ENCODE peak calls at places on chromosomes 2 and 18, in six cellular contexts. M is cardiac muscle cell, H is IMR-90, S is BJ, Q is lower lobe of right lung, V is stomach. G is an unnamed sample.

GRCh38 chr2:8619071-8619470 is 62.8 kb upstream of the ID2 start:
- DNase-seq in M (no peak), H (no peak), S (no peak), Q (peak; percentile 16), V (no peak), G (no peak)

GRCh38 chr2:47189635-47190034 is 34.5 kb upstream of the STPG4 start:
- DNase-seq in M (peak; percentile 82), H (peak; percentile 93), S (peak; percentile 88), Q (no peak), V (no peak), G (no peak)

GRCh38 chr18:70289351-70290330 is 796 bp downstream of the SOCS6 start:
- DNase-seq in M (peak; percentile 42), H (peak; percentile 31), S (no peak), Q (peak; percentile 62), V (peak; percentile 42), G (peak; percentile 72)

GRCh38 chr2:67898605-67899004 is 164.2 kb downstream of the C1D start:
- DNase-seq in M (no peak), H (peak; percentile 10), S (no peak), Q (no peak), V (no peak), G (no peak)

GRCh38 chr2:241213567-241213966 is 25.1 kb downstream of the ANO7 start:
- DNase-seq in M (no peak), H (no peak), S (no peak), Q (no peak), V (no peak), G (no peak)

GRCh38 chr2:207473203-207473865 is 56.4 kb upstream of the CREB1 start:
- DNase-seq in M (peak; percentile 92), H (peak; percentile 88), S (peak; percentile 42), Q (no peak), V (peak; percentile 33), G (peak; percentile 30)

GRCh38 chr2:143482316-143482715 is 353.1 kb downstream of the ARHGAP15 start:
- DNase-seq in M (peak; percentile 25), H (peak; percentile 37), S (no peak), Q (no peak), V (no peak), G (no peak)

GRCh38 chr18:13570216-13570615 is 156.1 kb downstream of the FAM210A start:
- DNase-seq in M (no peak), H (no peak), S (no peak), Q (no peak), V (no peak), G (no peak)

GRCh38 chr2:16559263-16559662 is 106.4 kb downstream of the CYRIA start:
- DNase-seq in M (no peak), H (no peak), S (no peak), Q (no peak), V (no peak), G (no peak)

GRCh38 chr2:226307440-226308365 is 491.9 kb downstream of the IRS1 start:
- DNase-seq in M (no peak), H (no peak), S (no peak), Q (no peak), V (no peak), G (no peak)

GRCh38 chr2:155708052-155708451 is 624.5 kb downstream of the NR4A2 start:
- DNase-seq in M (no peak), H (no peak), S (no peak), Q (no peak), V (no peak), G (no peak)

GRCh38 chr2:72150157-72150960 is 2.7 kb upstream of the CYP26B1 start:
- DNase-seq in M (peak; percentile 83), H (peak; percentile 64), S (no peak), Q (peak; percentile 59), V (peak; percentile 80), G (peak; percentile 77)

GRCh38 chr2:72129676-72130340 is 17.9 kb downstream of the CYP26B1 start:
- DNase-seq in M (peak; percentile 70), H (no peak), S (no peak), Q (no peak), V (no peak), G (no peak)

GRCh38 chr2:170505631-170506270 is 209.4 kb upstream of the SP5 start:
- DNase-seq in M (peak; percentile 21), H (no peak), S (no peak), Q (peak; percentile 53), V (no peak), G (no peak)

GRCh38 chr18:31656754-31657153 is 27.6 kb downstream of the B4GALT6 start:
- DNase-seq in M (no peak), H (no peak), S (no peak), Q (no peak), V (no peak), G (no peak)

GRCh38 chr2:64232266-64232665 is 88.0 kb upstream of the PELI1 start:
- DNase-seq in M (no peak), H (no peak), S (no peak), Q (no peak), V (no peak), G (no peak)

GRCh38 chr2:234191819-234192407 is 141.4 kb downstream of the SPP2 start:
- DNase-seq in M (peak; percentile 55), H (peak; percentile 6), S (no peak), Q (no peak), V (no peak), G (no peak)

GRCh38 chr2:113324684-113325160 is 46.0 kb upstream of the PAX8 start:
- DNase-seq in M (peak; percentile 74), H (peak; percentile 48), S (no peak), Q (peak; percentile 47), V (peak; percentile 50), G (peak; percentile 68)
- TF ChIP-seq CTCF in M (no peak), H (no peak), S (no peak), Q (no peak), V (no peak), G (no peak)

DNA sequence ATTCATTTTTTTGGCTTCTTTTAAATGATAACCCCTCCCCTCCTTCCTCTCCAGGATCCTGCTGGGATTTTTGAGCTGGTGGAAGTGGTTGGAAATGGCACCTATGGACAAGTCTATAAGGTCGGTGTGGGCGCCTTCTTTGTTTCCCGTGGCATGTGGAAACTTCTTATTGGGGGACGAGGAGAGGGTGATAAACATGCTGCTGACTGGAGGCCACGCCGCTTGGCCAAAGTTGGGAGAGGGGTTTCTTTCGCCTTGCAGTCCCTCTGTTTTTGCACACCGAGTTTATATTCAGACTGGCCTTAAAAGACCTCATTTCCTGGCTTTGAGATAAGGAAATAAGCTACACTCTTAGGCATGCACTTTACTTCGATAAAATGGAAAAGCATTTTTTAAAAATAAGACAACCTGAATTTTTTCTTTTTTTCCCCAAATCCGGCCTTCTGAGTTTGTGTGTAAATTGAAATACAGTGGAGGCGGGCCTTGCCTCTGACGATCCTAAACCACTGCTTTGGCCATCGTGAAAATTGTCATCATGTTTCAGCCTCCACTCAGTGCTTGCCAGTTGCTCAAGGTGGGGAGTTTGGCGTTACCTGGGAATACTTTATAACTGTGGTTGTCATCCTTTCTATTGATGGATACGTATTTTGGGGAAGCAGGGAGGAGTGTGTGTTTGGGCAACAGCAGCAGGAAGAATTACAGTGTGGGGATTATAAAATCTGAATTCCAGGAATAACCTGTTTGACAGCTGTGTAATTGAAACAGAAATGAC is 1.1 kb downstream of the MAP4K4 start:
- DNase-seq in M (peak; percentile 42), H (no peak), S (no peak), Q (no peak), V (no peak), G (no peak)
- TF ChIP-seq CTCF in M (no peak), H (no peak), S (no peak), Q (no peak), V (no peak), G (no peak)

GRCh38 chr2:190880374-190881073 is at the start of gene GLS:
- DNase-seq in M (peak; percentile 98), H (peak; percentile 96), S (peak; percentile 85), Q (peak; percentile 96), V (peak; percentile 97), G (peak; percentile 97)

GRCh38 chr2:190881074-190881479 is 456 bp downstream of the GLS start:
- DNase-seq in M (no peak), H (no peak), S (no peak), Q (no peak), V (no peak), G (peak; percentile 13)

GRCh38 chr2:190881480-190882326 is 1.1 kb downstream of the GLS start:
- DNase-seq in M (peak; percentile 66), H (peak; percentile 87), S (no peak), Q (peak; percentile 83), V (peak; percentile 59), G (peak; percentile 48)

GRCh38 chr2:190882327-190882766 is 1.7 kb downstream of the GLS start:
- DNase-seq in M (no peak), H (no peak), S (no peak), Q (no peak), V (no peak), G (no peak)

DNA sequence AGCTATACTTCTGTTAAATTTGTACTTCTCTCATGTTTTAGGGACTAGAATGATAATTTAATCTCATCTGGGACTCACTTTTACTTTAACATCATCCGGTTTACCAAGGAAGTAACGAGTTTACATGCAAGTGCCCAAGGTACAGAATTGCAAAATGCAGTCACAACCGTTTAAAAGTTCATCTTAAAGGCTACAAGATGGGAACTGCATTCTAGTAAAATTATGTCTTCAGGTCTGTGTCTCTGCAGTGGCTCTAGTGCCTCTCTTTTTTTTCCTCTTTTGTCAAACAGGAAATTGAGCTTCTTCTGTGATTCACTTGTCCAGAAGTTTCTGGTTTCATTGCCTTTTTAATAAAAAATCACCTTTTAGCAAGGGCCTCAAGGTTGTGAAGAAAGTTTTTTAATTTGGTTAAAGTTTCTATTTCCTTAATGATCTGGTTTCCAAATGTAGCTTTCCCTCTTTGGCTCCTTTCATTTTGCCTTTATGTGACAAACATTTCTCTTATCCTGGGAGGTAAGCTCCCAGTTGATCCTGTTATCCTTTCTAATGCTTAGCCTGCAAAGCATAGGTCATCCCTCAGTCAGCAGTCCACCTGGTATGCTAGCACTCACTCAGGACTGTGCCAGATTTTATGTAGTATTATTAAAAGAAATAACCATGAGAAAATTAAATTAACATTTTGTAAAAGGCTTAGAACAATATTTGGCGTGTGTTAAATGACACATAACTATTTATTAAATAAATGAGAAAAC is 2.4 kb downstream of the GLS start:
- DNase-seq in M (peak; percentile 16), H (no peak), S (no peak), Q (no peak), V (no peak), G (no peak)
- TF ChIP-seq CTCF in M (no peak), H (no peak), S (no peak), Q (no peak), V (no peak), G (no peak)

GRCh38 chr2:38409136-38409903 is 32.2 kb upstream of the ATL2 start:
- DNase-seq in M (peak; percentile 62), H (no peak), S (no peak), Q (peak; percentile 66), V (peak; percentile 63), G (peak; percentile 48)

GRCh38 chr2:38405917-38406596 is 29.0 kb upstream of the ATL2 start:
- DNase-seq in M (no peak), H (no peak), S (no peak), Q (no peak), V (no peak), G (no peak)

GRCh38 chr2:38406597-38407110 is 29.6 kb upstream of the ATL2 start:
- DNase-seq in M (peak; percentile 77), H (no peak), S (no peak), Q (peak; percentile 74), V (no peak), G (no peak)

GRCh38 chr2:38407111-38407682 is 30.1 kb upstream of the ATL2 start:
- DNase-seq in M (peak; percentile 47), H (no peak), S (no peak), Q (peak; percentile 49), V (no peak), G (no peak)

GRCh38 chr2:38409904-38410167 is 32.8 kb upstream of the ATL2 start:
- DNase-seq in M (no peak), H (no peak), S (no peak), Q (no peak), V (no peak), G (no peak)
- TF ChIP-seq CTCF in M (no peak), H (no peak), S (no peak), Q (no peak), V (no peak), G (no peak)

G was measured in GM10248.